ENCODE peak calls at places on chromosomes 16 and 17, in seven cellular contexts. V is psoas muscle; T is CD8-positive, alpha-beta T cell; M is brain microvascular endothelial cell; W is GM12864; R is BJ; H is A673. J is an unnamed sample.

GRCh38 chr17:10162034-10162433 is 36.4 kb downstream of the GAS7 start:
- DNase-seq in W (no peak), V (no peak), T (no peak), M (no peak), R (no peak), H (no peak), J (no peak)

GRCh38 chr16:75377971-75378386 is 55.3 kb downstream of the CFDP1 start:
- DNase-seq in V (no peak), T (no peak), R (peak), W (no peak), M (peak), H (peak), J (peak)

GRCh38 chr16:74607967-74608356 is 1.0 kb upstream of the GLG1 start:
- DNase-seq in R (no peak), V (no peak), T (no peak), H (peak), W (no peak), M (no peak), J (no peak)

GRCh38 chr16:82633964-82634600 is 7.3 kb downstream of the CDH13 start:
- DNase-seq in H (no peak), R (no peak), M (no peak), V (peak), T (no peak), W (no peak), J (no peak)

GRCh38 chr17:81523139-81524062 is 4.8 kb upstream of the FSCN2 start:
- DNase-seq in H (peak), V (peak), T (no peak), R (no peak), M (no peak), W (no peak), J (no peak)

GRCh38 chr17:2796164-2797140 is at the start of gene RAP1GAP2:
- DNase-seq in M (no peak), V (peak), W (peak), H (no peak), T (peak), R (no peak), J (no peak)

GRCh38 chr17:67266496-67266895 is 21.5 kb upstream of the HELZ start:
- DNase-seq in R (no peak), V (no peak), W (no peak), H (no peak), T (no peak), M (no peak), J (no peak)

GRCh38 chr16:53142823-53143568 is 88.2 kb downstream of the CHD9 start:
- DNase-seq in T (no peak), V (no peak), H (no peak), M (no peak), R (no peak), W (no peak), J (no peak)

GRCh38 chr17:59558039-59558438 is 7.4 kb upstream of the DHX40 start:
- DNase-seq in R (no peak), T (no peak), H (no peak), W (no peak), M (no peak), V (no peak), J (no peak)

GRCh38 chr17:312476-313148 is 40.0 kb downstream of the RPH3AL start:
- DNase-seq in R (no peak), H (no peak), V (no peak), T (no peak), W (no peak), M (no peak), J (no peak)

GRCh38 chr16:49544828-49545227 is 171.2 kb downstream of the C16orf78 start:
- DNase-seq in V (no peak), W (no peak), T (no peak), H (no peak), R (no peak), M (no peak), J (no peak)

GRCh38 chr17:17624776-17625175 is 33.3 kb upstream of the PEMT start:
- DNase-seq in H (no peak), V (no peak), T (no peak), W (no peak), M (no peak), R (no peak), J (no peak)

GRCh38 chr17:2155482-2156051 is 100.7 kb downstream of the HIC1 start:
- DNase-seq in T (no peak), R (no peak), M (no peak), V (no peak), H (no peak), W (no peak), J (no peak)

GRCh38 chr17:21193031-21193430 is 20.9 kb downstream of the TMEM11 start:
- DNase-seq in H (no peak), M (no peak), T (no peak), W (no peak), R (no peak), V (no peak), J (no peak)

GRCh38 chr17:44004761-44005526 is 522 bp downstream of the NAGS start:
- DNase-seq in R (no peak), T (peak), W (no peak), M (no peak), V (no peak), H (no peak), J (no peak)

GRCh38 chr17:38891441-38891840 is 21.6 kb downstream of the LASP1 start:
- DNase-seq in W (no peak), R (no peak), H (no peak), T (no peak), V (no peak), M (no peak), J (no peak)

GRCh38 chr17:44360826-44361225 is 2.8 kb downstream of the FAM171A2 start:
- DNase-seq in H (no peak), M (peak), W (no peak), T (no peak), R (no peak), V (no peak), J (no peak)

GRCh38 chr17:27489045-27489715 is 32.9 kb downstream of the KSR1 start:
- DNase-seq in V (peak), H (peak), W (no peak), M (no peak), T (no peak), R (peak), J (peak)

GRCh38 chr17:34416116-34416515 is 53.1 kb upstream of the CCL1 start:
- DNase-seq in R (no peak), T (no peak), M (no peak), H (no peak), W (no peak), V (no peak), J (no peak)

GRCh38 chr16:50814541-50814940 is 72.7 kb downstream of the CYLD start:
- DNase-seq in H (no peak), M (no peak), T (no peak), V (no peak), W (no peak), R (no peak), J (no peak)

GRCh38 chr16:49788936-49789335 is 67.0 kb downstream of the ZNF423 start:
- DNase-seq in H (peak), W (no peak), R (no peak), T (no peak), M (no peak), V (no peak), J (no peak)

GRCh38 chr16:9328386-9328785 is 236.9 kb downstream of the HAPSTR1 start:
- DNase-seq in M (no peak), T (no peak), R (no peak), W (no peak), H (no peak), V (no peak), J (no peak)

GRCh38 chr17:77666881-77667395 is 291.6 kb upstream of the TNRC6C start:
- DNase-seq in V (no peak), H (peak), T (peak), W (peak), R (no peak), M (no peak), J (no peak)

GRCh38 chr16:51818342-51818944 is 667.4 kb upstream of the SALL1 start:
- DNase-seq in T (no peak), R (no peak), H (peak), W (peak), V (no peak), M (peak), J (no peak)

GRCh38 chr16:65532218-65532617 is 410.4 kb upstream of the CDH11 start:
- DNase-seq in H (no peak), T (no peak), M (no peak), W (no peak), V (no peak), R (no peak), J (no peak)

GRCh38 chr17:81150379-81151038 is 14.8 kb upstream of the PVALEF start:
- DNase-seq in T (no peak), R (no peak), W (no peak), M (no peak), V (no peak), H (no peak), J (no peak)

GRCh38 chr17:57442401-57442823 is 186.1 kb downstream of the MSI2 start:
- DNase-seq in W (no peak), M (peak), R (no peak), V (no peak), T (no peak), H (no peak), J (no peak)

GRCh38 chr17:31266042-31266441 is 31.0 kb downstream of the OMG start:
- DNase-seq in V (no peak), R (no peak), H (peak), T (peak), M (no peak), W (no peak), J (no peak)

GRCh38 chr17:44322236-44322895 is 2.3 kb downstream of the SLC25A39 start:
- DNase-seq in M (no peak), R (no peak), W (no peak), T (no peak), V (no peak), H (no peak), J (no peak)

GRCh38 chr17:81804559-81805399 is 829 bp downstream of the GCGR start:
- DNase-seq in M (no peak), R (no peak), H (no peak), T (no peak), W (no peak), V (no peak), J (no peak)

GRCh38 chr17:43550754-43551153 is 4.6 kb upstream of the ETV4 start:
- DNase-seq in M (no peak), W (no peak), T (no peak), V (no peak), H (no peak), R (no peak), J (no peak)

GRCh38 chr16:4877298-4877685 is 30.0 kb downstream of the UBN1 start:
- DNase-seq in M (no peak), H (no peak), W (no peak), T (no peak), V (no peak), R (no peak), J (no peak)

GRCh38 chr16:56532714-56533113 is 12.9 kb upstream of the BBS2 start:
- DNase-seq in V (no peak), R (no peak), T (no peak), M (no peak), H (no peak), W (no peak), J (no peak)
- TF ChIP-seq CTCF in V (no peak), R (no peak), T (no peak), M (peak), H (peak), W (no peak), J (no peak)

GRCh38 chr17:49645654-49646053 is 32.2 kb downstream of the SPOP start:
- DNase-seq in T (no peak), V (no peak), H (no peak), W (no peak), R (no peak), M (no peak), J (no peak)

GRCh38 chr17:49646391-49647255 is 31.3 kb downstream of the SPOP start:
- DNase-seq in M (peak), H (peak), T (no peak), R (peak), W (peak), V (peak), J (peak)

GRCh38 chr17:49647256-49647585 is 30.7 kb downstream of the SPOP start:
- DNase-seq in H (no peak), W (no peak), T (no peak), R (no peak), M (no peak), V (no peak), J (no peak)
- H3K4me3 ChIP-seq in H (no peak), W (no peak), T (no peak), R (no peak), M (no peak), V (peak), J (no peak)

DNA sequence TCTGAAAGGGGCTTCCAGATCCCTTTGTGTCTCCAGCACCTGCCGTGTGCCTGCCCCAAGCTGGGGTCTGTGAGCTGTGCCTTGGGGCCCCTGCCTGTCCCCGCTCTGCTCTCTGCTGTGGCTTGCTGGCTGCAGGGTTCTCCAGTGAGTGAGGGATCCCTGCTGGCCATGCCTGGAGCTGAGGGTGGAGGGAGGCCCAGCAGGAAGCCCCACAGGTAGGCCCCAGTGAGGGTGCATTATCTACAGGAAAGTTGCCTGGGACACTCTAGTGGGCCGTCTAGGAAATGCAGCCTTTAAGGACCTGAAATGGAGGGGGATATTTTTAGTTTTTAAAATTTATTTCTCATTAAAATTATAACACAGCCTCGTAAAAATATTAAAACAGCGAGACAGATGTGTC is 50.9 kb downstream of the JPH3 start:
- DNase-seq in V (no peak), T (no peak), M (no peak), H (no peak), R (no peak), W (no peak), J (no peak)
- TF ChIP-seq CTCF in V (no peak), T (no peak), M (peak), H (peak), R (peak), W (peak), J (peak)

GRCh38 chr17:16516594-16517018 is 24.6 kb upstream of the LRRC75A start:
- DNase-seq in T (no peak), R (peak), W (no peak), M (peak), V (peak), H (peak), J (peak)
- H3K4me3 ChIP-seq in T (no peak), R (peak), W (no peak), M (peak), V (no peak), H (peak), J (peak)

GRCh38 chr17:75752405-75753192 is 12.4 kb downstream of the GALK1 start:
- DNase-seq in M (no peak), V (no peak), T (no peak), R (no peak), H (no peak), W (no peak), J (no peak)
- TF ChIP-seq CTCF in M (no peak), V (no peak), T (no peak), R (no peak), H (no peak), W (peak), J (no peak)

DNA sequence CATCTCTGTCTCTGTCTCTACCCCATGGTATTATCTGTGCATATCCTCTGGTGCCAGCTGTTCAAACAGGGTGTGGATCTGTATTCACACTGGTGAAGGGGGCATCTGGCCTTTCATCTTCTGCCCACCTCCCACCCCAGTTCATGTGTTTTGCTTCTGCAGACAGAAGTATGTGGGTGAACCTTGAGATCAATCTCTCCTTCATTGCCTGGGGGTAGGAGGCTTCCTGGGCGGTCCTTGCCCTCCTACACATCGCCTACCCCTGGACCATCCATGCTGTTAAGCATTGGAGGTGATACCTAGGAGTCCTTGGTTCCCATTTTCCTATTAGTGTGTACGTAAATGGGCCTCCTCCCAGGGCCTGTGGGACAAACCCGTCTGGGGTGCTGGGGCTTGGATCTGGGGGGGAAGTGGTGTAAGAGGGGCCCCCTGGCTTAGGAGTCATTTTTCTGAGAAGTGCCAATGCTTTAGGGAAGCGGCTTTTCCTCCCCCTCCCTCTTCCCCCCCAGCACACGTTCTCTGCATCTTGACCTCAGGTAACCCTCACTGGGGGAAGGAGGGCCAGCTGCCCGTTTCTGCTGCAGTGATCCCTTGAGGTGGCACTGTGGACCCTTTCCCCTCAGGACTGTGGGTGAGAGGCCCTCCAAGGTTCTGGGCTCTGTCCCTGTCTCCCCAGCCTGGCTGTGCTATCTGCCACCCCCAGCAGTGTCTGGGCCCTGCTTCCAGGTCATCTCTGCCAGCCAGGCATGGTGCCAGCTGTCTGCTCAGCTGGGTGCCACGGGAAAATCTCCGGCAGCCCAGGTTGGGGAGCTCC is 21.2 kb downstream of the RARA start:
- DNase-seq in M (no peak), R (no peak), T (no peak), V (no peak), H (no peak), W (no peak), J (no peak)
- H3K4me3 ChIP-seq in M (no peak), R (no peak), T (peak), V (peak), H (no peak), W (no peak), J (no peak)

GRCh38 chr16:70703041-70703834 is 17.4 kb upstream of the MTSS2 start:
- DNase-seq in M (peak), R (peak), T (no peak), H (peak), V (peak), W (no peak), J (peak)
- TF ChIP-seq CTCF in M (peak), R (peak), T (no peak), H (no peak), V (peak), W (no peak), J (peak)

DNA sequence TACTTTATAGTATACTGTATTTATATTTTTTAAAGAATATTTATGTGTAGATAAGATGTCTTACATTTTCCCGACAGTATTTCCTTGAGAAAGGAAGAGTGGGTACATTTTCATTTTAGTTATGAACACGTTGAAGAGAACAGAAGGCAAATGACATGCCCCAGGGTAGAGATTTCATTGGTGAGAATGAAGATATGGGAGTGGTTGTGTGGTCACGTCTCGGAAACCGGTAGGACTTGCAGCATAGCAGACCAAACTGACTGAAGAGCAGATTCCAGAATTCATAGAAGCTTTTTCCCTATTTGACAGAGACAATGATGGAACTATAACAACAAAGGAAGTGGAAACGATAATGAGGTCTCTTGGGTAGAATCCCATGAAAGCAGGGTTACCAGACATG is 71.7 kb downstream of the KCNJ2 start:
- DNase-seq in H (no peak), W (no peak), M (no peak), T (no peak), V (no peak), R (no peak), J (no peak)
- H3K4me3 ChIP-seq in H (no peak), W (no peak), M (no peak), T (no peak), V (no peak), R (no peak), J (no peak)

J was measured in astrocyte of the cerebellum.